ENCODE peak calls at places on chromosomes 13 and 19, in six cellular contexts. Q, W, L, R, Y and S are unnamed samples.

GRCh38 chr19:16754207-16754806 is 34.7 kb downstream of the NWD1 start:
- DNase-seq in Q (no peak), W (no peak), L (no peak), R (no peak), Y (no peak), S (no peak)

GRCh38 chr13:101115762-101116161 is 300.5 kb downstream of the NALCN start:
- DNase-seq in Q (no peak), W (no peak), L (no peak), R (no peak), Y (peak), S (no peak)

GRCh38 chr13:49516467-49516866 is 20.7 kb downstream of the PHF11 start:
- DNase-seq in Q (no peak), W (no peak), L (no peak), R (no peak), Y (no peak), S (no peak)

GRCh38 chr19:33795370-33796163 is 1.1 kb upstream of the KCTD15 start:
- DNase-seq in Q (peak), W (no peak), L (peak), R (peak), Y (peak), S (no peak)

GRCh38 chr13:49694446-49694845 is 3.2 kb upstream of the EBPL start:
- DNase-seq in Q (no peak), W (no peak), L (no peak), R (no peak), Y (no peak), S (no peak)

GRCh38 chr19:41308450-41309224 is 1.3 kb upstream of the CCDC97 start:
- DNase-seq in Q (peak), W (peak), L (peak), R (peak), Y (peak), S (peak)

GRCh38 chr19:51417107-51417806 is at the start of gene SIGLEC10:
- DNase-seq in Q (peak), W (no peak), L (no peak), R (no peak), Y (no peak), S (no peak)

GRCh38 chr19:43639507-43640423 is at the start of gene CADM4:
- DNase-seq in Q (no peak), W (no peak), L (no peak), R (peak), Y (no peak), S (peak)